ENCODE peak calls at places on chromosome X, in ten cellular contexts. W, L, C, E, G, U, H, Y, R and Z are unnamed samples.

GRCh38 chrX:71144651-71145050 is at the start of gene NLGN3:
- DNase-seq in W (no peak), L (no peak), C (no peak), E (no peak), G (no peak), U (no peak), H (no peak), Y (peak; percentile 54), R (peak; percentile 9), Z (peak; percentile 21)

GRCh38 chrX:39492495-39493162 is 605.1 kb downstream of the BCOR start:
- DNase-seq in W (no peak), L (no peak), C (no peak), E (no peak), G (peak; percentile 25), U (no peak), H (no peak), Y (peak; percentile 46), R (no peak), Z (no peak)

GRCh38 chrX:15055146-15055930 is 182.1 kb downstream of the MOSPD2 start:
- DNase-seq in W (no peak), L (no peak), C (no peak), E (no peak), G (no peak), U (no peak), H (no peak), Y (no peak), R (no peak), Z (no peak)

GRCh38 chrX:141439651-141440050 is 144.9 kb downstream of the SPANXA1 start:
- DNase-seq in W (no peak), L (no peak), C (no peak), E (no peak), G (no peak), U (no peak), H (no peak), Y (no peak), R (no peak), Z (no peak)

GRCh38 chrX:16075087-16075486 is 48.3 kb upstream of the GRPR start:
- DNase-seq in W (no peak), L (no peak), C (no peak), E (no peak), G (no peak), U (no peak), H (no peak), Y (no peak), R (no peak), Z (no peak)

GRCh38 chrX:103344606-103345005 is 11.7 kb upstream of the TCEAL9 start:
- DNase-seq in W (no peak), L (no peak), C (no peak), E (no peak), G (no peak), U (no peak), H (no peak), Y (no peak), R (no peak), Z (no peak)

GRCh38 chrX:18098704-18099103 is 122.0 kb downstream of the BEND2 start:
- DNase-seq in W (no peak), L (no peak), C (no peak), E (no peak), G (no peak), U (no peak), H (no peak), Y (no peak), R (no peak), Z (no peak)

GRCh38 chrX:120690941-120691340 is 61.1 kb upstream of the C1GALT1C1 start:
- DNase-seq in W (no peak), L (no peak), C (no peak), E (no peak), G (no peak), U (no peak), H (no peak), Y (no peak), R (no peak), Z (no peak)

GRCh38 chrX:102067966-102068723 is 57.3 kb upstream of the TCEAL2 start:
- DNase-seq in W (no peak), L (no peak), C (no peak), E (no peak), G (no peak), U (peak; percentile 2), H (no peak), Y (peak; percentile 12), R (no peak), Z (no peak)

GRCh38 chrX:152637649-152638442 is at the start of gene GABRQ:
- DNase-seq in W (no peak), L (peak; percentile 21), C (peak; percentile 12), E (no peak), G (peak; percentile 87), U (no peak), H (peak; percentile 59), Y (no peak), R (no peak), Z (peak; percentile 1)

GRCh38 chrX:49002091-49002935 is at the start of gene GRIPAP1:
- DNase-seq in W (peak; percentile 90), L (peak; percentile 91), C (peak; percentile 72), E (peak; percentile 70), G (peak; percentile 90), U (peak; percentile 97), H (peak; percentile 83), Y (peak; percentile 64), R (peak; percentile 55), Z (peak; percentile 65)

GRCh38 chrX:49000640-49001039 is 1.4 kb downstream of the GRIPAP1 start:
- DNase-seq in W (peak; percentile 51), L (no peak), C (no peak), E (no peak), G (no peak), U (no peak), H (no peak), Y (no peak), R (no peak), Z (no peak)

GRCh38 chrX:48999030-48999429 is 3.0 kb downstream of the GRIPAP1 start:
- DNase-seq in W (no peak), L (no peak), C (no peak), E (no peak), G (no peak), U (no peak), H (no peak), Y (no peak), R (no peak), Z (peak; percentile 35)

GRCh38 chrX:49003696-49004095 is 1.6 kb upstream of the GRIPAP1 start:
- DNase-seq in W (no peak), L (peak; percentile 4), C (no peak), E (no peak), G (no peak), U (no peak), H (no peak), Y (no peak), R (no peak), Z (no peak)

GRCh38 chrX:49001521-49002090 is 458 bp downstream of the GRIPAP1 start:
- DNase-seq in W (peak; percentile 80), L (peak; percentile 69), C (peak; percentile 22), E (peak; percentile 6), G (peak; percentile 60), U (peak; percentile 57), H (no peak), Y (peak; percentile 4), R (no peak), Z (peak; percentile 22)
- H3K27ac ChIP-seq in W (peak overlapping the region; percentile 80), L (peak overlapping the region; percentile 75), C (peak overlapping the region; percentile 83), E (peak overlapping the region; percentile 84), G (peak overlapping the region; percentile 100), U (no peak overlapping the region), H (peak overlapping the region; percentile 89), Y (peak overlapping the region; percentile 89), R (peak overlapping the region; percentile 83), Z (peak overlapping the region; percentile 98)

GRCh38 chrX:119040432-119040831 is 32.4 kb upstream of the CT47C1 start:
- DNase-seq in W (no peak), L (no peak), C (no peak), E (no peak), G (no peak), U (no peak), H (no peak), Y (no peak), R (no peak), Z (no peak)

GRCh38 chrX:119045884-119046283 is 26.9 kb upstream of the CT47C1 start:
- DNase-seq in W (no peak), L (no peak), C (no peak), E (no peak), G (no peak), U (no peak), H (no peak), Y (no peak), R (no peak), Z (no peak)

GRCh38 chrX:119042996-119043395 is 29.8 kb upstream of the CT47C1 start:
- DNase-seq in W (no peak), L (no peak), C (peak; percentile 9), E (no peak), G (no peak), U (no peak), H (no peak), Y (no peak), R (no peak), Z (no peak)

GRCh38 chrX:119041175-119041574 is 31.6 kb upstream of the CT47C1 start:
- DNase-seq in W (no peak), L (peak; percentile 25), C (peak; percentile 55), E (no peak), G (peak; percentile 34), U (peak; percentile 89), H (no peak), Y (no peak), R (no peak), Z (no peak)

DNA sequence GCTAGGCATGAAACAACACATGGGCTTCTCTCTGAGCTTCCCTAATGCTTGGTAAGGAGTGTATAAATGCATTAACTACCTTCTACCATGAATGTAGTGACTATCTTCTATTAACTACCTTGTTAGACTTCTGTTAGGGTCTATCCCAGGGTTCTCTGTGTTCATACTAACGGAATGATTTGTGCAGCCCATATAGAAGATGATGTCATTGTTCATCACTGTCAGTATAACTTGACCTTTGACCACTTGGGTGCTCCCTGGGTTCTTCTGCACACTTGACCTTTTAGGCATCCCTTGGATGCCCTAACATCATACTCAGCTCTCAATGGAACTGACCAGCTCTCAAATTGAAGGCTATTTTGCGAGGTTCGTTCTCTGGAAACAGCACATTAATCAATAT is 30.8 kb upstream of the CT47C1 start:
- DNase-seq in W (no peak), L (no peak), C (no peak), E (no peak), G (no peak), U (no peak), H (no peak), Y (no peak), R (no peak), Z (no peak)
- H3K27ac ChIP-seq in W (no peak overlapping the region), L (no peak overlapping the region), C (no peak overlapping the region), E (no peak overlapping the region), G (no peak overlapping the region), U (no peak overlapping the region), H (peak overlapping the region; percentile 10), Y (no peak overlapping the region), R (no peak overlapping the region), Z (no peak overlapping the region)

DNA sequence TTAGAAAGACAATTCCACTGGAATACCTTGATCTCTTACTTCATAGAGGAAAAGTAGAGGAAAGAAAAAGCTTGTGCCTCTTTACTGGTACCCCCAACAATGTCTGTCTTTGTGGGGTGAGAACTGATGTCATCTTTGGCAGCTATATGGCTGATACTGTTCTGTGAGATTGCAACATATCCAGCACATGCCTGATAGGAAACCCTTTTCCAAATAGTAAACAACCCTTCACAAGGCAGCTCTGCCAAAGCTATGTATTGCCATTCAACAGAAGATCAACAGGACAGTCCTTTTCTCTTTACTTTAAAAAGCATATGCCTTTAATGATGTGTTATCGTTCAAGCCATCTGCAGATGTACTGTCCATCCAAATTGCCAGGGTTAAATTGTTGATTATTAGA is 105.9 kb downstream of the IL1RAPL1 start:
- DNase-seq in W (no peak), L (no peak), C (no peak), E (no peak), G (no peak), U (no peak), H (no peak), Y (no peak), R (no peak), Z (peak; percentile 21)
- H3K27ac ChIP-seq in W (no peak overlapping the region), L (no peak overlapping the region), C (no peak overlapping the region), E (no peak overlapping the region), G (no peak overlapping the region), U (no peak overlapping the region), H (no peak overlapping the region), Y (peak overlapping the region; percentile 73), R (peak overlapping the region; percentile 72), Z (peak overlapping the region; percentile 72)

GRCh38 chrX:11371106-11371505 is 77.9 kb downstream of the AMELX start:
- DNase-seq in W (no peak), L (no peak), C (no peak), E (no peak), G (no peak), U (no peak), H (no peak), Y (no peak), R (no peak), Z (no peak)
- H3K27ac ChIP-seq in W (no peak overlapping the region), L (no peak overlapping the region), C (no peak overlapping the region), E (no peak overlapping the region), G (no peak overlapping the region), U (no peak overlapping the region), H (no peak overlapping the region), Y (no peak overlapping the region), R (no peak overlapping the region), Z (no peak overlapping the region)